ENCODE peak calls at places on chromosomes 3 and 15, in five cellular contexts. R, N, X, J and T are unnamed samples.

GRCh38 chr3:187002915-187003314 is 72.6 kb downstream of the ST6GAL1 start:
- DNase-seq in R (no peak), N (no peak), X (no peak), J (no peak), T (no peak)

GRCh38 chr3:134353831-134354611 is 20.2 kb downstream of the AMOTL2 start:
- DNase-seq in R (no peak), N (no peak), X (no peak), J (no peak), T (peak)

GRCh38 chr15:70240082-70240481 is 142.4 kb upstream of the TLE3 start:
- DNase-seq in R (no peak), N (no peak), X (no peak), J (no peak), T (no peak)

GRCh38 chr15:80160570-80161156 is 7.9 kb downstream of the FAH start:
- DNase-seq in R (peak), N (peak), X (no peak), J (no peak), T (peak)

GRCh38 chr3:154473769-154474168 is 43.8 kb upstream of the GPR149 start:
- DNase-seq in R (no peak), N (no peak), X (no peak), J (no peak), T (no peak)

GRCh38 chr3:105780114-105780513 is 88.7 kb downstream of the CBLB start:
- DNase-seq in R (no peak), N (no peak), X (no peak), J (no peak), T (no peak)

GRCh38 chr3:48855681-48856447 is 8.2 kb upstream of the PRKAR2A start:
- DNase-seq in R (no peak), N (no peak), X (no peak), J (no peak), T (no peak)

GRCh38 chr3:85709483-85709882 is 750.7 kb downstream of the CADM2 start:
- DNase-seq in R (no peak), N (no peak), X (no peak), J (no peak), T (no peak)

GRCh38 chr3:11476814-11477213 is 166.9 kb downstream of the VGLL4 start:
- DNase-seq in R (no peak), N (no peak), X (no peak), J (no peak), T (no peak)

GRCh38 chr15:99966815-99967214 is 233.6 kb upstream of the LYSMD4 start:
- DNase-seq in R (no peak), N (no peak), X (no peak), J (no peak), T (no peak)

GRCh38 chr3:65671004-65671403 is 367.7 kb downstream of the MAGI1 start:
- DNase-seq in R (peak), N (no peak), X (no peak), J (no peak), T (no peak)

GRCh38 chr15:32898991-32899613 is 181.3 kb downstream of the GREM1 start:
- DNase-seq in R (no peak), N (no peak), X (no peak), J (peak), T (no peak)

GRCh38 chr3:159634414-159634813 is 354.2 kb upstream of the IL12A start:
- DNase-seq in R (no peak), N (peak), X (no peak), J (no peak), T (peak)

GRCh38 chr3:116064646-116065045 is 380.6 kb downstream of the LSAMP start:
- DNase-seq in R (no peak), N (peak), X (no peak), J (no peak), T (no peak)

GRCh38 chr3:172516318-172517214 is 6.7 kb downstream of the TNFSF10 start:
- DNase-seq in R (peak), N (peak), X (no peak), J (no peak), T (peak)

GRCh38 chr3:194077602-194078001 is 58.3 kb upstream of the HES1 start:
- DNase-seq in R (no peak), N (no peak), X (no peak), J (no peak), T (no peak)

GRCh38 chr15:68739390-68740075 is 81.2 kb downstream of the ANP32A start:
- DNase-seq in R (no peak), N (peak), X (no peak), J (no peak), T (no peak)

GRCh38 chr3:175192536-175192935 is 333.4 kb downstream of the NAALADL2 start:
- DNase-seq in R (no peak), N (peak), X (no peak), J (no peak), T (no peak)

GRCh38 chr3:13135811-13136321 is 62.6 kb upstream of the IQSEC1 start:
- DNase-seq in R (peak), N (no peak), X (no peak), J (no peak), T (no peak)

GRCh38 chr3:171959532-171960044 is 79.8 kb upstream of the FNDC3B start:
- DNase-seq in R (no peak), N (no peak), X (no peak), J (no peak), T (no peak)

GRCh38 chr3:113058188-113058587 is 67.4 kb downstream of the GTPBP8 start:
- DNase-seq in R (no peak), N (peak), X (no peak), J (no peak), T (no peak)

GRCh38 chr15:45641374-45641778 is 6.5 kb downstream of the SQOR start:
- DNase-seq in R (no peak), N (peak), X (no peak), J (no peak), T (peak)

GRCh38 chr3:171462224-171462623 is 2.0 kb upstream of the TNIK start:
- DNase-seq in R (no peak), N (no peak), X (no peak), J (no peak), T (no peak)

GRCh38 chr3:196772102-196772501 is 32.4 kb downstream of the PAK2 start:
- DNase-seq in R (no peak), N (no peak), X (no peak), J (no peak), T (no peak)

GRCh38 chr3:58497074-58497473 is 5.2 kb downstream of the KCTD6 start:
- DNase-seq in R (no peak), N (peak), X (no peak), J (no peak), T (no peak)

GRCh38 chr3:185757176-185757575 is 67.7 kb downstream of the IGF2BP2 start:
- DNase-seq in R (no peak), N (no peak), X (no peak), J (no peak), T (peak)

GRCh38 chr3:14452676-14453367 is 50.4 kb downstream of the SLC6A6 start:
- DNase-seq in R (peak), N (peak), X (peak), J (no peak), T (peak)

DNA sequence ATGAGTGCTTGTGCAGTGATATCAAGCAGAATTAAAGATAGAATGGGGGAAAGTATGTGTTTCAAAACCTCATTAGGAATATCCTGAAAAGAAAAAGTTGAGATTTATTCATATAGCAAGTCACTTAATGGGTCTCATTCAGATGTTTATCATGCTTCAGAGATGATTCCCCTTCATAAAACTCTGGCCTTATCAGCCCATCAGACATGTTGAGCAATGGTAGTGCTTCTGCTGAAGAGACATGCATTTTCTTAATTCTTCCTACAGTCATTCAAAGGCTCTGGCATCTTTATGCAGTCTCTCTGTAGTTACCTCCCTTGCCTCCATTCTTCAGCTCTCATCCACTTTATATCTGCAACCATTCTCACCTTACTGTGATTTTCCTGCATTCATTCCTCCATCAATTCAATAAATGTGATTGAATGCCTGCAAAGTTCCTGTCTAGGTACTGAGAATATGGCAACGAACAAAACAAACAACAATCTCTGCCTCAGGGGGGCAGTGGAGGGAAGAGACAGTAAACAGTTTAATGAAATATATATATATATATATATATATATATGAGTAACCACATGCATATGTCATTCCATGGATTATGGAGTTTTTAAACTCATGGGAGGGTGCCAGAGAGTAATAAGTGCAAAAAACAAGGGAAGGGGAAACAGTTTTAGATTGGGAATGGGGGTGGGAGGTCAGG is 138.5 kb downstream of the NECTIN3 start:
- DNase-seq in R (no peak), N (peak), X (no peak), J (no peak), T (peak)
- TF ChIP-seq CTCF in R (no peak), N (peak), X (no peak), J (no peak), T (peak)

GRCh38 chr3:16890605-16891333 is 6.0 kb downstream of the PLCL2 start:
- DNase-seq in R (no peak), N (peak), X (no peak), J (no peak), T (no peak)
- TF ChIP-seq CTCF in R (no peak), N (no peak), X (no peak), J (no peak), T (no peak)

GRCh38 chr15:29364429-29365078 is 94.9 kb upstream of the NSMCE3 start:
- DNase-seq in R (no peak), N (peak), X (no peak), J (peak), T (peak)
- TF ChIP-seq CTCF in R (no peak), N (peak), X (peak), J (no peak), T (peak)

GRCh38 chr3:1103525-1103924 is 10.7 kb downstream of the CNTN6 start:
- DNase-seq in R (no peak), N (no peak), X (no peak), J (no peak), T (no peak)
- TF ChIP-seq CTCF in R (no peak), N (peak), X (no peak), J (no peak), T (no peak)

GRCh38 chr3:195411831-195412230 is 31.0 kb downstream of the ACAP2 start:
- DNase-seq in R (no peak), N (peak), X (no peak), J (no peak), T (peak)
- TF ChIP-seq CTCF in R (no peak), N (no peak), X (no peak), J (no peak), T (no peak)